ENCODE peak calls at places on chromosomes 5 and 9, in five cellular contexts. One of them, this sample, is unnamed.

GRCh38 chr5:135220394-135221186 is 178.4 kb downstream of the MACROH2A1 start:
- DNase-seq in K562: no peak
- DNase-seq in HepG2: no peak
- DNase-seq in GM12878: no peak
- DNase-seq in SK-N-SH: no peak
- DNase-seq in this sample: no peak

GRCh38 chr5:36842087-36842486 is 34.5 kb upstream of the NIPBL start:
- DNase-seq in K562: no peak
- DNase-seq in GM12878: no peak
- DNase-seq in SK-N-SH: no peak
- DNase-seq in HepG2: no peak
- DNase-seq in this sample: no peak

GRCh38 chr5:140360681-140361479 is 886 bp downstream of the SLC4A9 start:
- DNase-seq in K562: no peak
- DNase-seq in GM12878: no peak
- DNase-seq in SK-N-SH: no peak
- DNase-seq in HepG2: no peak
- DNase-seq in this sample: no peak

GRCh38 chr9:131641618-131642495 is 96.5 kb downstream of the PRRT1B start:
- DNase-seq in HepG2: no peak
- DNase-seq in GM12878: no peak
- DNase-seq in K562: no peak
- DNase-seq in SK-N-SH: no peak
- DNase-seq in this sample: no peak

GRCh38 chr9:92176068-92176799 is 61.0 kb upstream of the SPTLC1 start:
- DNase-seq in GM12878: no peak
- DNase-seq in K562: peak
- DNase-seq in HepG2: no peak
- DNase-seq in SK-N-SH: no peak
- DNase-seq in this sample: peak

GRCh38 chr5:24633705-24634325 is 11.0 kb downstream of the CDH10 start:
- DNase-seq in SK-N-SH: peak
- DNase-seq in HepG2: peak
- DNase-seq in GM12878: no peak
- DNase-seq in K562: peak
- DNase-seq in this sample: peak

GRCh38 chr5:55650391-55650790 is 61.7 kb downstream of the SLC38A9 start:
- DNase-seq in SK-N-SH: no peak
- DNase-seq in GM12878: no peak
- DNase-seq in HepG2: no peak
- DNase-seq in K562: no peak
- DNase-seq in this sample: no peak

GRCh38 chr5:149775785-149776184 is 45.7 kb downstream of the PPARGC1B start:
- DNase-seq in GM12878: peak
- DNase-seq in K562: peak
- DNase-seq in SK-N-SH: no peak
- DNase-seq in HepG2: peak
- DNase-seq in this sample: peak

GRCh38 chr5:115100556-115100955 is 69.2 kb downstream of the TRIM36 start:
- DNase-seq in K562: no peak
- DNase-seq in SK-N-SH: no peak
- DNase-seq in HepG2: no peak
- DNase-seq in GM12878: no peak
- DNase-seq in this sample: no peak

GRCh38 chr9:35605336-35606137 is 475 bp downstream of the TESK1 start:
- DNase-seq in SK-N-SH: peak
- DNase-seq in HepG2: no peak
- DNase-seq in K562: peak
- DNase-seq in GM12878: no peak
- DNase-seq in this sample: peak

GRCh38 chr9:93248373-93248772 is 64.4 kb downstream of the WNK2 start:
- DNase-seq in HepG2: no peak
- DNase-seq in K562: no peak
- DNase-seq in GM12878: no peak
- DNase-seq in SK-N-SH: no peak
- DNase-seq in this sample: no peak

GRCh38 chr5:81751836-81752643 is 1.1 kb upstream of the SSBP2 start:
- DNase-seq in GM12878: no peak
- DNase-seq in SK-N-SH: no peak
- DNase-seq in K562: no peak
- DNase-seq in HepG2: no peak
- DNase-seq in this sample: no peak

GRCh38 chr5:124580925-124581821 is 165.3 kb downstream of the ZNF608 start:
- DNase-seq in HepG2: peak
- DNase-seq in GM12878: no peak
- DNase-seq in K562: no peak
- DNase-seq in SK-N-SH: peak
- DNase-seq in this sample: no peak

GRCh38 chr5:78235289-78235688 is 59.2 kb downstream of the AP3B1 start:
- DNase-seq in GM12878: no peak
- DNase-seq in K562: no peak
- DNase-seq in HepG2: no peak
- DNase-seq in SK-N-SH: no peak
- DNase-seq in this sample: no peak

GRCh38 chr5:40486437-40487270 is 193.1 kb upstream of the PTGER4 start:
- DNase-seq in SK-N-SH: no peak
- DNase-seq in GM12878: peak
- DNase-seq in HepG2: no peak
- DNase-seq in K562: no peak
- DNase-seq in this sample: no peak

GRCh38 chr5:38621840-38622513 is 65.5 kb upstream of the LIFR start:
- DNase-seq in HepG2: no peak
- DNase-seq in SK-N-SH: no peak
- DNase-seq in GM12878: no peak
- DNase-seq in K562: no peak
- DNase-seq in this sample: no peak

GRCh38 chr9:4979224-4979623 is 5.8 kb upstream of the JAK2 start:
- DNase-seq in GM12878: no peak
- DNase-seq in HepG2: no peak
- DNase-seq in SK-N-SH: no peak
- DNase-seq in K562: no peak
- DNase-seq in this sample: no peak

GRCh38 chr9:87678650-87679355 is 47.1 kb upstream of the CTSL start:
- DNase-seq in K562: peak
- DNase-seq in SK-N-SH: peak
- DNase-seq in HepG2: peak
- DNase-seq in GM12878: no peak
- DNase-seq in this sample: peak

GRCh38 chr9:79581794-79582193 is 10.0 kb downstream of the TLE4 start:
- DNase-seq in K562: no peak
- DNase-seq in GM12878: no peak
- DNase-seq in HepG2: peak
- DNase-seq in SK-N-SH: no peak
- DNase-seq in this sample: no peak

GRCh38 chr9:104780796-104781395 is 17.0 kb downstream of the NIPSNAP3B start:
- DNase-seq in K562: no peak
- DNase-seq in SK-N-SH: no peak
- DNase-seq in GM12878: no peak
- DNase-seq in HepG2: no peak
- DNase-seq in this sample: no peak

GRCh38 chr9:87888501-87888900 is 5.8 kb downstream of the SPATA31E1 start:
- DNase-seq in K562: no peak
- DNase-seq in HepG2: no peak
- DNase-seq in GM12878: no peak
- DNase-seq in SK-N-SH: no peak
- DNase-seq in this sample: peak

GRCh38 chr5:149383399-149383798 is 4.3 kb upstream of the IL17B start:
- DNase-seq in GM12878: no peak
- DNase-seq in SK-N-SH: no peak
- DNase-seq in HepG2: no peak
- DNase-seq in K562: no peak
- DNase-seq in this sample: no peak

GRCh38 chr9:96852676-96853075 is 1.6 kb downstream of the ZNF782 start:
- DNase-seq in K562: no peak
- DNase-seq in GM12878: no peak
- DNase-seq in HepG2: no peak
- DNase-seq in SK-N-SH: no peak
- DNase-seq in this sample: no peak

GRCh38 chr5:84573017-84573712 is 188.5 kb upstream of the EDIL3 start:
- DNase-seq in SK-N-SH: no peak
- DNase-seq in K562: no peak
- DNase-seq in HepG2: no peak
- DNase-seq in GM12878: no peak
- DNase-seq in this sample: no peak

GRCh38 chr9:122053951-122054350 is 39.2 kb downstream of the TTLL11 start:
- DNase-seq in GM12878: no peak
- DNase-seq in K562: no peak
- DNase-seq in SK-N-SH: no peak
- DNase-seq in HepG2: no peak
- DNase-seq in this sample: no peak

GRCh38 chr5:137617806-137618205 is 118.1 kb downstream of the KLHL3 start:
- DNase-seq in SK-N-SH: no peak
- DNase-seq in HepG2: no peak
- DNase-seq in GM12878: no peak
- DNase-seq in K562: no peak
- DNase-seq in this sample: no peak

GRCh38 chr5:959581-960531 is 48.7 kb upstream of the NKD2 start:
- DNase-seq in K562: no peak
- DNase-seq in HepG2: no peak
- DNase-seq in SK-N-SH: peak
- DNase-seq in GM12878: no peak
- DNase-seq in this sample: no peak

GRCh38 chr9:32589083-32589713 is 16.2 kb upstream of the NDUFB6 start:
- DNase-seq in SK-N-SH: peak
- DNase-seq in GM12878: no peak
- DNase-seq in K562: no peak
- DNase-seq in HepG2: peak
- DNase-seq in this sample: peak

GRCh38 chr5:140481758-140482157 is 65.7 kb upstream of the EIF4EBP3 start:
- DNase-seq in GM12878: no peak
- DNase-seq in SK-N-SH: no peak
- DNase-seq in HepG2: no peak
- DNase-seq in K562: no peak
- DNase-seq in this sample: no peak

GRCh38 chr9:90659626-90660364 is 17.2 kb upstream of the DIRAS2 start:
- DNase-seq in HepG2: no peak
- DNase-seq in GM12878: no peak
- DNase-seq in SK-N-SH: no peak
- DNase-seq in K562: no peak
- DNase-seq in this sample: no peak

GRCh38 chr5:75190227-75190626 is 46.5 kb downstream of the ANKRD31 start:
- DNase-seq in K562: no peak
- DNase-seq in SK-N-SH: no peak
- DNase-seq in HepG2: no peak
- DNase-seq in GM12878: no peak
- DNase-seq in this sample: no peak

GRCh38 chr9:91992636-91993035 is 42.6 kb upstream of the ROR2 start:
- DNase-seq in HepG2: no peak
- DNase-seq in K562: peak
- DNase-seq in SK-N-SH: peak
- DNase-seq in GM12878: no peak
- DNase-seq in this sample: no peak

GRCh38 chr9:30504502-30504905 is 1879.9 kb upstream of the ACO1 start:
- DNase-seq in GM12878: no peak
- DNase-seq in HepG2: no peak
- DNase-seq in SK-N-SH: peak
- DNase-seq in K562: no peak
- DNase-seq in this sample: no peak
- TF ChIP-seq FOXM1 in GM12878: no peak
- TF ChIP-seq FOXM1 in HepG2: no peak
- TF ChIP-seq FOXM1 in SK-N-SH: peak
- TF ChIP-seq FOXM1 in K562: no peak
- TF ChIP-seq FOXM1 in this sample: no peak

DNA sequence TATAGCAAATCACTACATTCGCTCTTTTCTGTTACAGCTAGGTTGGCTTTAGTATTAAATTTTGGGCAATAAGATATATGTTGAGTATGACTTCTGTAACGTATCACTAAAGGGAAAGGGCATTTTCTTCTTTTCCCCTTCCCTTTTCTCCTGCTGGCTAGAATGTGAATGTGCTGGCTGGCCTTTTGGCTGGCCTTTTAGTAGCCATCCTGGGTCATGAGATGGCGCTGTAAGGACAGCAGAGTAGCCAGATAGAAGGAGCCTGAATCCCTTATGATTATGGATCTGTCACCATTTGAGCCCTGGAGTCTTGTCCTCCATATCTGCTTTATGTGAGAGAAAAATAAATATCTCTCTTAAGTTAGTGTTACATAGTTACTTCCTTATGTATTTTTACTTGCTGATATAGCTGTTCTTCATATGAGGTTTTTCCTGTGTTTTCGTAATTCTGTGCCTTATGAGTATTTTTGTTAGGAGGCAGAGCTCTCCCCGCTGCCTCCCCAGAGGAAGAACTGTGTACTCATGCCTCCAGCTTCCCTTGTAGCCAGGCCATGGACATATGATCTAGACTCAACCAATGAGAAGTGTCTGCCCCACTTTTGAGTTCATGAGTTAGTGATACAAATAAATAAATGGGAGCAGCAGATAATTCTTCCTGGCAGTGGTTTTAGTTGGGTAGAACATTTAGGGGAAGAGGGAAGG is 65.9 kb downstream of the NDUFAF2 start:
- DNase-seq in GM12878: no peak
- DNase-seq in K562: peak
- DNase-seq in HepG2: peak
- DNase-seq in SK-N-SH: no peak
- DNase-seq in this sample: peak
- TF ChIP-seq FOXM1 in GM12878: no peak
- TF ChIP-seq FOXM1 in K562: no peak
- TF ChIP-seq FOXM1 in HepG2: no peak
- TF ChIP-seq FOXM1 in SK-N-SH: no peak
- TF ChIP-seq FOXM1 in this sample: no peak

GRCh38 chr9:38391278-38392118 is 1.0 kb upstream of the ALDH1B1 start:
- DNase-seq in SK-N-SH: no peak
- DNase-seq in K562: no peak
- DNase-seq in GM12878: no peak
- DNase-seq in HepG2: no peak
- DNase-seq in this sample: no peak
- TF ChIP-seq FOXM1 in SK-N-SH: no peak
- TF ChIP-seq FOXM1 in K562: no peak
- TF ChIP-seq FOXM1 in GM12878: no peak
- TF ChIP-seq FOXM1 in HepG2: no peak
- TF ChIP-seq FOXM1 in this sample: no peak

GRCh38 chr5:113489299-113489698 is 1.0 kb upstream of the MCC start:
- DNase-seq in HepG2: peak
- DNase-seq in GM12878: no peak
- DNase-seq in SK-N-SH: peak
- DNase-seq in K562: no peak
- DNase-seq in this sample: no peak
- TF ChIP-seq FOXM1 in HepG2: no peak
- TF ChIP-seq FOXM1 in GM12878: no peak
- TF ChIP-seq FOXM1 in SK-N-SH: peak
- TF ChIP-seq FOXM1 in K562: no peak
- TF ChIP-seq FOXM1 in this sample: no peak

GRCh38 chr9:119003218-119003617 is 366.0 kb downstream of the BRINP1 start:
- DNase-seq in HepG2: no peak
- DNase-seq in SK-N-SH: no peak
- DNase-seq in GM12878: no peak
- DNase-seq in K562: no peak
- DNase-seq in this sample: no peak
- TF ChIP-seq FOXM1 in HepG2: no peak
- TF ChIP-seq FOXM1 in SK-N-SH: no peak
- TF ChIP-seq FOXM1 in GM12878: no peak
- TF ChIP-seq FOXM1 in K562: no peak
- TF ChIP-seq FOXM1 in this sample: no peak

GRCh38 chr9:135602789-135603481 is 36.4 kb downstream of the GLT6D1 start:
- DNase-seq in K562: peak
- DNase-seq in HepG2: no peak
- DNase-seq in SK-N-SH: peak
- DNase-seq in GM12878: no peak
- DNase-seq in this sample: peak
- TF ChIP-seq FOXM1 in K562: no peak
- TF ChIP-seq FOXM1 in HepG2: no peak
- TF ChIP-seq FOXM1 in SK-N-SH: no peak
- TF ChIP-seq FOXM1 in GM12878: no peak
- TF ChIP-seq FOXM1 in this sample: no peak

This sample was measured in HEK293T.